ENCODE peak calls at places on chromosomes 4 and X, in seven cellular contexts. E, Z, C, Q, B, O and K are unnamed samples.

GRCh38 chrX:76433219-76433618 is 5.7 kb downstream of the MAGEE1 start:
- DNase-seq in O (no peak), Z (no peak), B (no peak), C (no peak), E (no peak), Q (no peak), K (no peak)

GRCh38 chr4:118351851-118352827 is 664 bp downstream of the PRSS12 start:
- DNase-seq in O (peak; percentile 25), Q (no peak), B (no peak), C (no peak), E (no peak), Z (peak; percentile 82), K (no peak)

GRCh38 chr4:139054791-139055376 is 39.3 kb downstream of the NOCT start:
- DNase-seq in B (no peak), Q (peak; percentile 37), O (no peak), C (no peak), Z (no peak), E (no peak), K (no peak)

GRCh38 chr4:141339386-141339785 is 118.7 kb downstream of the ZNF330 start:
- DNase-seq in O (no peak), E (no peak), Z (no peak), C (no peak), B (no peak), Q (no peak), K (no peak)

GRCh38 chr4:5566991-5567390 is 141.4 kb downstream of the EVC2 start:
- DNase-seq in Z (no peak), B (no peak), C (no peak), O (no peak), Q (no peak), E (no peak), K (no peak)

GRCh38 chr4:141215030-141215429 is 5.7 kb upstream of the ZNF330 start:
- DNase-seq in Q (peak; percentile 29), B (no peak), O (no peak), E (no peak), C (no peak), Z (no peak), K (no peak)

GRCh38 chr4:128721896-128722295 is 87.6 kb upstream of the JADE1 start:
- DNase-seq in B (no peak), Z (no peak), E (no peak), C (no peak), Q (no peak), O (no peak), K (no peak)

GRCh38 chr4:25635501-25635900 is 20.1 kb upstream of the SLC34A2 start:
- DNase-seq in E (no peak), O (no peak), Z (no peak), Q (no peak), B (no peak), C (no peak), K (no peak)

GRCh38 chrX:22105231-22105630 is 73.1 kb downstream of the PHEX start:
- DNase-seq in Z (no peak), O (peak; percentile 18), E (no peak), C (no peak), Q (peak; percentile 10), B (no peak), K (no peak)

GRCh38 chr4:151624606-151625565 is 135.9 kb downstream of the GATB start:
- DNase-seq in C (no peak), Q (peak; percentile 9), E (no peak), O (no peak), B (no peak), Z (no peak), K (no peak)

GRCh38 chr4:157713342-157713741 is 459.5 kb downstream of the GASK1B start:
- DNase-seq in O (no peak), B (no peak), Q (no peak), Z (peak; percentile 63), C (no peak), E (no peak), K (no peak)

GRCh38 chrX:150543230-150544155 is 24.9 kb upstream of the MTM1 start:
- DNase-seq in Z (peak; percentile 22), C (no peak), Q (no peak), B (no peak), O (no peak), E (no peak), K (no peak)

GRCh38 chr4:113008726-113009125 is 40.7 kb upstream of the ANK2 start:
- DNase-seq in O (no peak), B (no peak), E (no peak), Z (no peak), C (no peak), Q (no peak), K (no peak)

GRCh38 chr4:37827030-37827705 is 682 bp downstream of the PGM2 start:
- DNase-seq in C (no peak), O (no peak), B (peak; percentile 10), E (peak; percentile 71), Z (no peak), Q (peak; percentile 48), K (peak; percentile 2)

GRCh38 chr4:948101-948935 is 16.1 kb downstream of the TMEM175 start:
- DNase-seq in Z (no peak), C (peak; percentile 65), E (no peak), Q (no peak), B (no peak), O (no peak), K (no peak)

GRCh38 chrX:53224860-53225797 is at the start of gene KDM5C:
- DNase-seq in E (peak; percentile 85), C (peak; percentile 98), O (peak; percentile 97), Q (peak; percentile 93), Z (peak; percentile 95), B (peak; percentile 91), K (peak; percentile 97)

GRCh38 chr4:158122501-158122900 is 50.3 kb downstream of the GASK1B start:
- DNase-seq in Z (no peak), B (no peak), E (no peak), O (no peak), C (no peak), Q (peak; percentile 30), K (no peak)

GRCh38 chr4:1830234-1830633 is 25.7 kb downstream of the LETM1 start:
- DNase-seq in O (no peak), C (no peak), Q (no peak), B (no peak), Z (no peak), E (no peak), K (no peak)

GRCh38 chr4:125741825-125742452 is 427.2 kb downstream of the FAT4 start:
- DNase-seq in B (no peak), Z (no peak), C (no peak), O (peak; percentile 65), E (peak; percentile 61), Q (peak; percentile 65), K (no peak)

GRCh38 chr4:2935762-2936743 is 27.2 kb downstream of the NOP14 start:
- DNase-seq in E (no peak), C (peak; percentile 67), Z (peak; percentile 81), B (peak; percentile 47), O (no peak), Q (peak; percentile 33), K (peak; percentile 86)

GRCh38 chr4:85740431-85740861 is 265.5 kb downstream of the ARHGAP24 start:
- DNase-seq in B (no peak), O (no peak), Z (no peak), C (no peak), Q (no peak), E (no peak), K (no peak)

GRCh38 chr4:122331195-122331594 is 47.6 kb upstream of the ADAD1 start:
- DNase-seq in C (no peak), O (no peak), Z (no peak), B (no peak), Q (no peak), E (no peak), K (no peak)
- H3K36me3 ChIP-seq in C (peaks cover 5% of the 10 kb centered on the region), O (peaks cover 4% of the 10 kb centered on the region), Z (peaks cover 17% of the 10 kb centered on the region), B (peaks cover 30% of the 10 kb centered on the region), Q (peaks cover 80% of the 10 kb centered on the region), E (peaks cover 2% of the 10 kb centered on the region), K (peaks cover 70% of the 10 kb centered on the region)

DNA sequence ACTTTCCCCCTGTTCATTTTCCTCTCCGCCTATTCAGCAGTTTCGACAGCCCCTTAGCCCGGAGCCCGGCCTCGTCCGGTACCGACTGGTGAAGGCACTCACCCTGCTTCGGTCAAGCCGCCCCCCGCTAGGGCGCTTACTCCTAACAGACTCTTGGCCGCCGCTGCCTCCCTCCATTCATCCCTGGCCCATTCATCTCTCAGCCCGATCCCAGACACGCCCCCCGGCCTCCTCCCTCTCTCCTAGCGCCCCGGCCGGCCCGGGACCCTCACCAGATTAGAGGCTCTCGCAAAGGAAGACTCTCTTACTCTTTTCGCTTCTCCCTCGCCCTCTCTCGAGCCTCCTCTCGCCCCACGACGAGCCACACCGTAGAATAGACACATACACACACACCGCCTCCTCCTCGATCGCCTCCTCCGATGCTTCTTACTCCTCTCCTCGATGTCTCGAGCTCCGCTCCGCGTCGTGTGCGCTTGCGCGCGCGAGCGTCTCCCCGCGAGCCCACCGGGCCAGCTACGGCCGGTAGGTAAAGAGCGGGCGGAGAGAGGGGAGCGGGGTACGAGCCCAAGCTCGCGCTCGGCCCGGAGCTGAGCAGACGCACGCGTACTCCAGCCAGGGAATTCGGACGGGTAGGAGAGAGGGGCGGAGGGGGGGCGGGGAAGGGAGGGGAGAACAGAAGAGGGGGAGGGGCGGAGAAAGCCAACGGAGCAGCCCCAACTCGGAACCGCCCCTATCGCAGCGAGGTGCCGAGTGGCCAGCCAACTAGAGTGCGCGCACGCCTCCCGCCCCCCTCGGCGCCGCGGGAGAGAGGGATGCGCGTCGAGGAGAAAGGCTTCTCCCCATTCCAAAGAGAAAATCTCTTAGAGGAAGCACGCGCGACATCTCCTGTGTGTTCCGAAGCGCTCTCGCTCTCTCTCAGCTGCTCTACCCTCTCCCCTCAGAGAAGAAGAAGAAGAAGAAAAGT is at the start of gene WNK3:
- DNase-seq in E (peak; percentile 69), B (peak; percentile 21), Z (peak; percentile 88), O (peak; percentile 92), Q (peak; percentile 91), C (peak; percentile 91), K (peak; percentile 2)
- H3K4me3 ChIP-seq in E (peak within 1 kb of the TSS; percentile 44), B (peak within 1 kb of the TSS; percentile 50), Z (peak within 1 kb of the TSS; percentile 68), O (peak within 1 kb of the TSS; percentile 66), Q (peak within 1 kb of the TSS; percentile 64), C (peak within 1 kb of the TSS; percentile 61), K (no peak within 1 kb of the TSS)

DNA sequence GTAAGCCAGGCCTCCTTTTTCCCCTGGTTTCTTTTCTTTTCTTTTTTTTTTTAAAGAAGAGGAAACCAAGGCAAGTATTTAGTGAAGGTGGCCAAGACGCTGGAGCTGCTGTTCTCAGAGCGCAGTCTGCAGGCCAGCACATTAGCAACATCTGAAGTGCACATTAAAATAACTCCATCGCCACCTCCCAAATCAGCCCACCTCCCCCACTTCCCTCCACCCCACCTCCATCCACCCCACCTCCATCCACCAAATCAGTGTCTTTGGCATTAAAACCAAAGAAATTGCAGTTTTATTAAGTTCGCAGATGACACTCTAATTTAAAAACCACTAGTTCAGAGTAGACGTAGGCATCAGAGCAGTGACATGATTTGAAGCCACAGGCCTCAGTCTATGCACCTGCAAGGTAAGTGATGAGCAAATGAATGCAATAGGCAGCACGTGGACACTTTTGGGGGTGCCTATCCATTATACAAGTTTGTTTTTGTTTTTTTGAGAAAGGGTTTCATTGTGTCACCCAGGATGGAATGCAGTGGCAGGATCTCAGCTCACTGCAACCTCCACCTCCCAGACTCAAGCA is 88.1 kb upstream of the TRIM2 start:
- DNase-seq in O (no peak), B (peak; percentile 42), C (no peak), E (no peak), Z (no peak), Q (no peak), K (peak; percentile 62)
- H3K27ac ChIP-seq in O (peak overlapping the region; percentile 48), B (peak overlapping the region; percentile 78), C (peak overlapping the region; percentile 4), E (no peak overlapping the region), Z (no peak overlapping the region), Q (no peak overlapping the region), K (peak overlapping the region; percentile 83)

GRCh38 chrX:46500054-46500453 is 45.2 kb downstream of the ZNF674 start:
- DNase-seq in Z (no peak), B (no peak), O (no peak), E (no peak), Q (no peak), C (no peak), K (no peak)

GRCh38 chrX:46506076-46506475 is 39.1 kb downstream of the ZNF674 start:
- DNase-seq in E (no peak), Z (no peak), B (no peak), C (no peak), Q (no peak), O (no peak), K (no peak)

GRCh38 chrX:46502848-46503247 is 42.4 kb downstream of the ZNF674 start:
- DNase-seq in Z (no peak), O (no peak), E (no peak), C (no peak), B (no peak), Q (no peak), K (no peak)
- H3K36me3 ChIP-seq in Z (no peaks in the 10 kb centered on the region), O (no peaks in the 10 kb centered on the region), E (no peaks in the 10 kb centered on the region), C (peaks cover 3% of the 10 kb centered on the region), B (no peaks in the 10 kb centered on the region), Q (no peaks in the 10 kb centered on the region), K (peaks cover 5% of the 10 kb centered on the region)